ENCODE peak calls at places on chromosomes 5 and 9, in seven cellular contexts. B, H, L, M, G, P and I are unnamed samples.

GRCh38 chr9:123081824-123082223 is 48.4 kb downstream of the GPR21 start:
- DNase-seq in B (peak), H (no peak), L (no peak), M (peak), G (no peak), P (peak), I (no peak)

GRCh38 chr5:42600441-42600840 is 156.2 kb upstream of the CCDC152 start:
- DNase-seq in B (no peak), H (no peak), L (no peak), M (no peak), G (no peak), P (no peak), I (no peak)

GRCh38 chr5:53256746-53257145 is 147.2 kb upstream of the MOCS2 start:
- DNase-seq in B (no peak), H (no peak), L (no peak), M (peak), G (no peak), P (no peak), I (no peak)

GRCh38 chr5:129382921-129383672 is 77.0 kb upstream of the ADAMTS19 start:
- DNase-seq in B (no peak), H (no peak), L (no peak), M (no peak), G (no peak), P (peak), I (no peak)

GRCh38 chr9:6938447-6938846 is 180.7 kb downstream of the KDM4C start:
- DNase-seq in B (no peak), H (no peak), L (no peak), M (no peak), G (no peak), P (peak), I (no peak)

GRCh38 chr5:139600336-139600949 is 39.3 kb downstream of the UBE2D2 start:
- DNase-seq in B (no peak), H (no peak), L (no peak), M (peak), G (no peak), P (no peak), I (no peak)

GRCh38 chr5:135545115-135545514 is 9.4 kb upstream of the NEUROG1 start:
- DNase-seq in B (no peak), H (no peak), L (no peak), M (no peak), G (no peak), P (no peak), I (no peak)

GRCh38 chr9:96874947-96875459 is 20.7 kb upstream of the ZNF782 start:
- DNase-seq in B (no peak), H (no peak), L (no peak), M (peak), G (no peak), P (peak), I (no peak)

GRCh38 chr9:112531666-112532282 is 45.1 kb downstream of the KIAA1958 start:
- DNase-seq in B (peak), H (no peak), L (no peak), M (no peak), G (no peak), P (no peak), I (no peak)

GRCh38 chr5:73596705-73597328 is 29.2 kb upstream of the ARHGEF28 start:
- DNase-seq in B (peak), H (no peak), L (no peak), M (peak), G (no peak), P (peak), I (no peak)

GRCh38 chr5:73253047-73253660 is 80.2 kb downstream of the TMEM174 start:
- DNase-seq in B (no peak), H (no peak), L (no peak), M (no peak), G (no peak), P (no peak), I (no peak)

GRCh38 chr9:89515416-89515815 is 17.5 kb upstream of the SEMA4D start:
- DNase-seq in B (no peak), H (no peak), L (no peak), M (no peak), G (no peak), P (no peak), I (no peak)

GRCh38 chr9:89522261-89522978 is 24.5 kb upstream of the SEMA4D start:
- DNase-seq in B (no peak), H (no peak), L (no peak), M (no peak), G (no peak), P (no peak), I (no peak)

GRCh38 chr9:89519393-89519805 is 21.5 kb upstream of the SEMA4D start:
- DNase-seq in B (no peak), H (no peak), L (no peak), M (peak), G (no peak), P (no peak), I (no peak)

GRCh38 chr9:89522979-89523305 is 25.0 kb upstream of the SEMA4D start:
- DNase-seq in B (no peak), H (no peak), L (no peak), M (no peak), G (no peak), P (no peak), I (no peak)

DNA sequence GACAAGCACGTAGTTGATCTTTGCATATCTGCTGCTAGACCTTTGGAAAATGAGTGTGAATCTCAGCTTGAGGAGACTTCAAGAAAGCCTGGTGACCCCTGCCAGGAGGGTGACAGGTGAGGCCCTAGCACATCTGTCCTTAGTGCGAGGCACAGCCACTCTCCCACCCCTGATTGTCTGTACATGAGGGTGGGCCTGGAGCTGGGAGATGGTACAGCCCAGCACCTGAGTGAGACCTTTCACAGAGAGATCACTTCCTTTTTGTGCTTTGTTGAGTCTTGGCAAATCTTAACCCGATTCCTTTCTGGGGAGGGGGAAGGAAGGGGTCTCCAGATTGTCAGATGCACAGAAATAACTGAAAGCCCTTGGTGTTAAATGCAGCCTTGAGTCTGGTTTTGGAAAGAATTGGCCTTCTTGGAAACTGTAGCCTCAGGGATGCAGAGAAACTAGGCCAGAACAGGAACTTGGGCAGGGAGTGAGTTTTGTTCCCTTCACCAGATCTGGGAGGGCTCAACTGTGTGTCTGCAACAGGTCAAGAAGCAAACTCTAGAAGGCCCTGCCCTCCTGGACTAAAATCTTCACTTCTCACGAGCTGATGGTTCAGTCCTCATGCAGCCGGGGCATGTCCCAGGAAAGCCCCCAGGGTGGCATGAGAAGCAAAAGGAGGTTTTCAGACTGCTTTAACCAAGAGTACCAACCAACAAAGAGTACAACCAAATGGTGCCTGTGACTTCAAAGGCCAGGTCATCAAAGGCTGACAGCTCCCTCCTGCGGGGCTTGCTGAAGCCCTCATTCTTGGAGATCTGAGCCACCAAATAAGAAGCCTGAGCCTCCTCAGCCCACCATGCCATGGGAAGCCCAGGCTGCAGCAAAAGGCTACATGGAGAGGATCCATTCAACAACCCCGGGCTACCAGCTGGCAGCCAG is 20.8 kb upstream of the SEMA4D start:
- DNase-seq in B (no peak), H (no peak), L (no peak), M (no peak), G (no peak), P (no peak), I (no peak)
- TF ChIP-seq CTCF in B (no peak), H (no peak), L (no peak), M (no peak), G (no peak), P (no peak), I (no peak)

GRCh38 chr5:55691265-55692105 is 20.6 kb downstream of the SLC38A9 start:
- DNase-seq in B (peak), H (no peak), L (no peak), M (peak), G (no peak), P (peak), I (no peak)

GRCh38 chr5:55694152-55694830 is 17.8 kb downstream of the SLC38A9 start:
- DNase-seq in B (peak), H (no peak), L (no peak), M (peak), G (no peak), P (peak), I (no peak)

GRCh38 chr5:55692509-55692908 is 19.6 kb downstream of the SLC38A9 start:
- DNase-seq in B (no peak), H (no peak), L (no peak), M (no peak), G (no peak), P (no peak), I (no peak)

GRCh38 chr5:55692106-55692417 is 20.1 kb downstream of the SLC38A9 start:
- DNase-seq in B (no peak), H (no peak), L (no peak), M (no peak), G (no peak), P (no peak), I (no peak)
- TF ChIP-seq CTCF in B (no peak), H (no peak), L (no peak), M (peak), G (no peak), P (peak), I (peak)

DNA sequence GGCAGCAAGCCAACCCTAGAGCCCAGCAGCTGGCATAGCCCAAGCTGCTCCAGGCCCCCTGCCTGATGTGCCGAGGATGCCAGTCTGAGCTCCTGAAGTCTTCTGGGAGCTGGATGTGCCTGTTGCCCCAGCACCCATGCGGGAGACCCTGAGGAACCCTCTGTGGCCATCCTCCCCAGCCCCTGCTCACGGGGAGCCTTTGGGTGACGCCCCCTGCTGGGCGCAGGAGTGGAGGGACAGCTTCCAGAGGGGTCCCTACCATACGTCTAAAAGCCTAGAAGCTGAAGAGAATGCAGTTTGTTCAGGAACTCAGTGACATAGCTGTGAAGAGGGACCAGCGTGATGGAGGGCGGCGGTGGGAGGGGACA is 33.1 kb upstream of the MVB12B start:
- DNase-seq in B (no peak), H (no peak), L (no peak), M (no peak), G (no peak), P (peak), I (no peak)
- TF ChIP-seq CTCF in B (peak), H (peak), L (peak), M (no peak), G (no peak), P (peak), I (peak)

DNA sequence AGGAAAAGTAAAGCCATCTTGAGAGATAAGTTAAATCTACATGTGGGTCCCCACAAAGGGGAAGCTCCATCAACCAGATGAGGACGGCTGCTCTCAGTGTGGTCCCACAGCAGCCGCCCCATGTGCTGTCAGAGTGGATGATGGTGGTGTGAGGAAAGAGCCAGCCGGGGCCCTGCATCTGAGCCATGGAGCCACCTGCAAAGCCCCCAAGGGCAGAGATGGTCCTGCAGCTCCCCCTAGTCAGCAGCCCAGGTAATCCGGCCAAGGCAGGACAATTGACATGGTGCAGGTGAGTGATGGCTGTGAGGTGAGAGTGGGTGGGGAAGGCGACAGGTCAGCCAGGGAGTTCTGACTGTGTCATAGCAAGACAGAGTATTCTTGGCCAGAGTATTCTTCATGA is 458.8 kb downstream of the ICE1 start:
- DNase-seq in B (peak), H (no peak), L (peak), M (no peak), G (no peak), P (no peak), I (no peak)
- TF ChIP-seq CTCF in B (no peak), H (no peak), L (peak), M (no peak), G (no peak), P (no peak), I (no peak)

GRCh38 chr9:93452710-93453046 is 703 bp downstream of the FAM120AOS start:
- DNase-seq in B (peak), H (no peak), L (no peak), M (no peak), G (no peak), P (peak), I (no peak)

GRCh38 chr9:93456022-93456421 is 2.6 kb upstream of the FAM120AOS start:
- DNase-seq in B (no peak), H (no peak), L (no peak), M (no peak), G (no peak), P (no peak), I (no peak)

GRCh38 chr9:93450817-93451761 is at the start of gene FAM120A:
- DNase-seq in B (peak), H (peak), L (peak), M (peak), G (peak), P (peak), I (peak)

GRCh38 chr9:93453047-93453914 is at the start of gene FAM120AOS:
- DNase-seq in B (peak), H (peak), L (peak), M (peak), G (peak), P (peak), I (peak)

DNA sequence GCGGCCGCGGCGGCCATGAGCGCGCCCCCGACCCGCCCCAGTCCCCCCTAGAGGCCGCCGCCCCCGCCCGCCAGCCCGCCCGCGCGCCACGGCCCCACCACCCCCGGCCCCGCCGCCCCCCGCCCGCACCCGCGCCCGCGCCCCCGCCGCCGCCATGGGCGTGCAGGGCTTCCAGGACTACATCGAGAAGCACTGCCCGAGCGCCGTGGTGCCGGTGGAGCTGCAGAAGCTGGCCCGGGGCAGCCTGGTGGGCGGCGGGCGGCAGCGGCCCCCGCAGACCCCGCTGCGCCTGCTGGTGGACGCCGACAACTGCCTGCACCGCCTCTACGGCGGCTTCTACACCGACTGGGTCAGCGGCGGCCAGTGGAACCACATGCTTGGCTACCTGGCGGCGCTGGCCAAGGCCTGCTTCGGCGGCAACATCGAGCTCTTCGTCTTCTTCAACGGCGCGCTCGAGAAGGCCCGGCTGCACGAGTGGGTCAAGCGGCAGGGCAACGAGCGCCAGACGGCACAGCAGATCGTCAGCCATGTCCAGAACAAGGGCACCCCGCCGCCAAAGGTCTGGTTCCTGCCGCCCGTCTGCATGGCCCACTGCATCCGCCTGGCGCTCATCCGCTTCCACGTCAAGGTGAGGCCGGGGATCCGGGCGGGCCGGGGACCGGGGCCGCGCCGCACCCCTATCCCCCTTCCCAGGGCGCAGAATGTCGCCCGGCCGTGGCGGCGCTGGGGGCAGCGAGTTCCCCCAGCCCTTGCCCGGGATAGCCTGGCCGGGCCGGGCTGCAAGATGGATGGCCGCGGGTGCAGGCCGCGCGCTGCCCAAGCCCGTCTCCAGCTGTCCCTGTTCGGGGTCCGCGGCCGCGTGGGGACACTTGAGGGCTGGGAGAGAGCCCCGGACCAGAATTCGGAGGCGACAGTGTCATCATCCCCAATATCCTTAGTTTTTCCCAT is 551 bp downstream of the FAM120A start:
- DNase-seq in B (peak), H (peak), L (peak), M (no peak), G (peak), P (peak), I (peak)
- TF ChIP-seq CTCF in B (no peak), H (no peak), L (peak), M (peak), G (no peak), P (no peak), I (peak)

GRCh38 chr5:10578869-10579268 is 15.0 kb downstream of the ANKRD33B start:
- DNase-seq in B (no peak), H (no peak), L (no peak), M (no peak), G (peak), P (no peak), I (peak)

GRCh38 chr5:10576121-10576789 is 12.4 kb downstream of the ANKRD33B start:
- DNase-seq in B (no peak), H (no peak), L (no peak), M (no peak), G (no peak), P (no peak), I (no peak)

GRCh38 chr5:10578292-10578663 is 14.4 kb downstream of the ANKRD33B start:
- DNase-seq in B (no peak), H (no peak), L (no peak), M (no peak), G (peak), P (no peak), I (peak)

GRCh38 chr5:10577371-10578291 is 13.8 kb downstream of the ANKRD33B start:
- DNase-seq in B (peak), H (no peak), L (no peak), M (no peak), G (peak), P (no peak), I (peak)

DNA sequence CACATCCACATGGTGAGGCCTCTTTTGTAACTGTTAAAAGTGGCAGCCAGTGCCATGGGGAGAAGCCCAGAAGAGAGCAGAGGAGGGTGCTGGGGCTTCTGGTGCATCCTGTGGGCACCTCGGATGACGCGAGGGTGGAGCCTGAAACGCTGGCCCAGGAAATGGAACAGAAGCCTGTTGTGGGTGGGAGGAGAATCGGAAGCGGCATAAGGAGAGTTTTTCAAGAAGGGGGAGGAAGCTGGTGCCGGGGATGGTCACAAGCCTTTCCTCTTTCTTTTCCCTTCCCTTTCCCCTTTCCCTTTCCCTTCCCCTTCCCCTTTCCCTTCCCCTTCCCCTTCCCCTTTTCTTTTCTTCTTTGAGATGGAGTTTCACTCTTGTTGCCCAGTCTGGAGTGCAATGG is 12.9 kb downstream of the ANKRD33B start:
- DNase-seq in B (no peak), H (no peak), L (no peak), M (no peak), G (no peak), P (no peak), I (peak)
- TF ChIP-seq CTCF in B (no peak), H (no peak), L (no peak), M (no peak), G (no peak), P (no peak), I (no peak)

GRCh38 chr5:72245517-72246238 is 74.4 kb downstream of the MRPS27 start:
- DNase-seq in B (peak), H (no peak), L (no peak), M (no peak), G (no peak), P (no peak), I (no peak)

GRCh38 chr5:72242796-72243475 is 77.1 kb downstream of the MRPS27 start:
- DNase-seq in B (no peak), H (no peak), L (no peak), M (no peak), G (no peak), P (no peak), I (no peak)

GRCh38 chr5:72243706-72244105 is 76.3 kb downstream of the MRPS27 start:
- DNase-seq in B (no peak), H (no peak), L (no peak), M (no peak), G (no peak), P (no peak), I (no peak)

GRCh38 chr5:72246239-72246580 is 73.8 kb downstream of the MRPS27 start:
- DNase-seq in B (peak), H (no peak), L (no peak), M (no peak), G (no peak), P (peak), I (no peak)

DNA sequence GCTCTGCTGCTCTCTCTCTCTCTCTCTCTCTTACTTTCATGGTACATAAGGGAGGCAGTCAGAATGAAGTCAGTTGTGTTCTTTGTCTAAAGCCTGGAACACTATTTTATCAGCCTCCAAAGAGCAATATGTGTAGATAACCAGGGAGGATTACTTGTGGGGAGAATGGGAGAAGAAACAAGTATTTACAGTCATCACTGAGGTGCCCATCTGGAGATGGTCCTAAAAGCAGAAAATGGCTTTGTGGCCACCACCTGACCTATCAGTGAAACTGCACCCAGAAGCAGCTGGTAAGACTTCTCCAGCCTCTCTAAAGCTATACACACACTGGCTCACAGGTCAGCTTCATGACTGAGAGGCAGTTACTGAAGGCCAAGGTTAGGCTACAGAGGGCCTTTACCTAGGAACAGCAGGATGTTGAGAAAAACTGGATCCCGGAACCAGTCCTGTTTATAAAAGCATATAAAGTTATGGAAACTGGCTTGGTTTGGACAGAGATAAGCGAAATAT is 75.1 kb downstream of the MRPS27 start:
- DNase-seq in B (peak), H (no peak), L (no peak), M (peak), G (no peak), P (peak), I (no peak)
- TF ChIP-seq CTCF in B (peak), H (peak), L (peak), M (peak), G (no peak), P (peak), I (peak)